ENCODE peak calls at places on chromosome 4, in seven cellular contexts. S is head of caudate nucleus, W is HEK293T, Q is fibroblast of mammary gland, V is lower lobe of right lung, X is NCI-H1092 treated with DMSO at 0.1 percent for 48 hours, I is AML-193. Z is an unnamed sample.

GRCh38 chr4:6974138-6974848 is 64.7 kb downstream of the TBC1D14 start:
- DNase-seq in Q (peak; percentile 87), I (peak; percentile 72), W (peak; percentile 89), X (peak; percentile 37), S (peak; percentile 89), V (peak; percentile 74), Z (peak; percentile 90)

GRCh38 chr4:175891863-175892262 is 79.8 kb upstream of the GPM6A start:
- DNase-seq in W (peak; percentile 25), V (no peak), X (peak; percentile 27), S (no peak), Q (peak; percentile 22), I (peak; percentile 37), Z (peak; percentile 17)

GRCh38 chr4:78778530-78778929 is 2.4 kb downstream of the BMP2K start:
- DNase-seq in X (no peak), S (no peak), Q (no peak), W (no peak), V (no peak), I (no peak), Z (no peak)

GRCh38 chr4:70772929-70773555 is 51.3 kb downstream of the RUFY3 start:
- DNase-seq in I (peak; percentile 49), Q (no peak), W (no peak), X (no peak), S (no peak), V (no peak), Z (no peak)

GRCh38 chr4:4426511-4427477 is 39.9 kb downstream of the NSG1 start:
- DNase-seq in V (no peak), X (no peak), Q (no peak), I (no peak), W (no peak), S (no peak), Z (no peak)

GRCh38 chr4:8439914-8440490 is 521 bp downstream of the ACOX3 start:
- DNase-seq in S (no peak), Q (no peak), X (no peak), I (peak; percentile 39), V (no peak), W (peak; percentile 23), Z (no peak)

GRCh38 chr4:181143241-181143854 is 1099.9 kb upstream of the TENM3 start:
- DNase-seq in Q (peak; percentile 78), X (peak; percentile 75), S (peak; percentile 94), V (peak; percentile 74), I (peak; percentile 47), W (peak; percentile 26), Z (peak; percentile 80)

GRCh38 chr4:2526559-2526958 is 9.9 kb upstream of the FAM193A start:
- DNase-seq in I (no peak), Q (no peak), V (no peak), S (no peak), W (no peak), X (no peak), Z (no peak)

GRCh38 chr4:123564758-123565346 is 168.3 kb downstream of the SPRY1 start:
- DNase-seq in Q (peak; percentile 72), V (no peak), X (peak; percentile 67), W (peak; percentile 81), S (no peak), I (peak; percentile 92), Z (peak; percentile 85)

GRCh38 chr4:40576651-40577480 is 52.8 kb downstream of the RBM47 start:
- DNase-seq in S (peak; percentile 59), V (peak; percentile 94), I (peak; percentile 93), X (peak; percentile 55), W (no peak), Q (peak; percentile 96), Z (peak; percentile 87)

GRCh38 chr4:2949782-2950125 is 13.5 kb downstream of the NOP14 start:
- DNase-seq in W (no peak), I (no peak), Q (no peak), S (no peak), V (no peak), X (no peak), Z (no peak)

GRCh38 chr4:4595252-4595651 is 53.4 kb upstream of the STX18 start:
- DNase-seq in S (no peak), X (no peak), W (no peak), Q (no peak), V (no peak), I (no peak), Z (no peak)

GRCh38 chr4:92521941-92522340 is 218.2 kb downstream of the GRID2 start:
- DNase-seq in V (no peak), I (no peak), S (no peak), X (no peak), Q (no peak), W (no peak), Z (no peak)

GRCh38 chr4:6087669-6088068 is 69.4 kb upstream of the C4orf50 start:
- DNase-seq in Q (peak; percentile 26), V (no peak), I (no peak), S (peak; percentile 73), X (peak; percentile 78), W (peak; percentile 68), Z (peak; percentile 12)

GRCh38 chr4:156950950-156951349 is 20.6 kb downstream of the PDGFC start:
- DNase-seq in I (no peak), X (no peak), S (no peak), Q (no peak), V (no peak), W (no peak), Z (no peak)

GRCh38 chr4:155079866-155080265 is 128.6 kb upstream of the NPY2R start:
- DNase-seq in W (no peak), S (no peak), Q (peak; percentile 51), I (no peak), V (no peak), X (no peak), Z (peak; percentile 67)

GRCh38 chr4:121711263-121712000 is 14.7 kb upstream of the ANXA5 start:
- DNase-seq in X (no peak), V (peak; percentile 76), Q (peak; percentile 95), I (no peak), S (peak; percentile 44), W (peak; percentile 77), Z (peak; percentile 96)

GRCh38 chr4:38386654-38387188 is 277.3 kb upstream of the KLF3 start:
- DNase-seq in X (no peak), W (no peak), Q (no peak), I (no peak), V (no peak), S (no peak), Z (no peak)

GRCh38 chr4:159137176-159137575 is 34.3 kb downstream of the RAPGEF2 start:
- DNase-seq in V (no peak), W (no peak), Q (no peak), S (no peak), I (no peak), X (peak; percentile 25), Z (no peak)

GRCh38 chr4:3362431-3363287 is 69.8 kb downstream of the RGS12 start:
- DNase-seq in Q (no peak), V (no peak), X (no peak), W (no peak), S (no peak), I (no peak), Z (no peak)

GRCh38 chr4:931194-931959 is 739 bp downstream of the GAK start:
- DNase-seq in I (no peak), X (no peak), V (no peak), W (no peak), S (no peak), Q (peak; percentile 74), Z (peak; percentile 35)

GRCh38 chr4:98630804-98631454 is 27.5 kb downstream of the TSPAN5 start:
- DNase-seq in S (no peak), W (no peak), V (no peak), X (no peak), I (no peak), Q (peak; percentile 52), Z (no peak)

GRCh38 chr4:147799986-147800555 is 68.2 kb downstream of the ARHGAP10 start:
- DNase-seq in W (no peak), X (no peak), V (no peak), S (no peak), Q (no peak), I (peak; percentile 82), Z (no peak)

GRCh38 chr4:151563194-151563593 is 154.2 kb downstream of the FHIP1A start:
- DNase-seq in Q (peak; percentile 22), S (no peak), I (no peak), W (no peak), X (no peak), V (no peak), Z (no peak)

GRCh38 chr4:16092682-16093319 is 9.0 kb upstream of the PROM1 start:
- DNase-seq in V (no peak), Q (no peak), I (no peak), X (peak; percentile 52), S (no peak), W (no peak), Z (no peak)

GRCh38 chr4:139515531-139515958 is 40.5 kb downstream of the SETD7 start:
- DNase-seq in X (no peak), V (no peak), I (no peak), S (no peak), W (no peak), Q (no peak), Z (peak; percentile 35)

GRCh38 chr4:70397580-70397979 is at the start of gene OPRPN:
- DNase-seq in V (no peak), S (no peak), Q (no peak), W (no peak), I (no peak), X (no peak), Z (no peak)

GRCh38 chr4:38071801-38072567 is 111.8 kb downstream of the PTTG2 start:
- DNase-seq in X (no peak), Q (peak; percentile 64), V (peak; percentile 63), S (no peak), W (no peak), I (peak; percentile 75), Z (peak; percentile 54)

GRCh38 chr4:706834-707598 is 1.4 kb downstream of the PCGF3 start:
- DNase-seq in S (no peak), V (no peak), I (no peak), X (no peak), W (no peak), Q (no peak), Z (no peak)

Z was measured in cardiac fibroblast.